ENCODE peak calls at places on chromosome 3, in ten cellular contexts. One of them, this sample, is unnamed.
A peak's percentile ranks its signal among the peaks of the same experiment; 100 is the strongest.

GRCh38 chr3:113623324-113623723 is 73.1 kb downstream of the USF3 start:
- DNase-seq in pancreas: no peak
- DNase-seq in ovary: no peak
- DNase-seq in central memory CD4-positive, alpha-beta T cell: no peak
- DNase-seq in neural crest cell: no peak
- DNase-seq in CD8-positive, alpha-beta memory T cell: no peak
- DNase-seq in glutamatergic neuron: no peak
- DNase-seq in C1 segment of cervical spinal cord: no peak
- DNase-seq in LHCN-M2: no peak
- DNase-seq in NCI-H1930: no peak
- DNase-seq in this sample: no peak

GRCh38 chr3:126494831-126495230 is 19.1 kb upstream of the ZXDC start:
- DNase-seq in C1 segment of cervical spinal cord: no peak
- DNase-seq in NCI-H1930: no peak
- DNase-seq in pancreas: no peak
- DNase-seq in central memory CD4-positive, alpha-beta T cell: no peak
- DNase-seq in glutamatergic neuron: no peak
- DNase-seq in neural crest cell: no peak
- DNase-seq in LHCN-M2: no peak
- DNase-seq in ovary: no peak
- DNase-seq in CD8-positive, alpha-beta memory T cell: no peak
- DNase-seq in this sample: no peak

GRCh38 chr3:150410311-150411105 is 2.4 kb downstream of the TSC22D2 start:
- DNase-seq in LHCN-M2: peak; percentile 58
- DNase-seq in glutamatergic neuron: peak; percentile 45
- DNase-seq in CD8-positive, alpha-beta memory T cell: peak; percentile 21
- DNase-seq in ovary: peak; percentile 43
- DNase-seq in C1 segment of cervical spinal cord: peak; percentile 48
- DNase-seq in central memory CD4-positive, alpha-beta T cell: peak; percentile 25
- DNase-seq in neural crest cell: peak; percentile 3
- DNase-seq in NCI-H1930: no peak
- DNase-seq in pancreas: peak; percentile 88
- DNase-seq in this sample: peak; percentile 43

GRCh38 chr3:109413049-109413448 is 75.7 kb upstream of the DPPA4 start:
- DNase-seq in central memory CD4-positive, alpha-beta T cell: no peak
- DNase-seq in pancreas: no peak
- DNase-seq in CD8-positive, alpha-beta memory T cell: no peak
- DNase-seq in ovary: no peak
- DNase-seq in C1 segment of cervical spinal cord: no peak
- DNase-seq in neural crest cell: no peak
- DNase-seq in LHCN-M2: no peak
- DNase-seq in NCI-H1930: no peak
- DNase-seq in glutamatergic neuron: no peak
- DNase-seq in this sample: peak; percentile 30

GRCh38 chr3:16183601-16184270 is 9.3 kb downstream of the GALNT15 start:
- DNase-seq in NCI-H1930: no peak
- DNase-seq in LHCN-M2: peak; percentile 76
- DNase-seq in ovary: no peak
- DNase-seq in central memory CD4-positive, alpha-beta T cell: no peak
- DNase-seq in pancreas: no peak
- DNase-seq in CD8-positive, alpha-beta memory T cell: no peak
- DNase-seq in neural crest cell: no peak
- DNase-seq in glutamatergic neuron: no peak
- DNase-seq in C1 segment of cervical spinal cord: no peak
- DNase-seq in this sample: peak; percentile 87

GRCh38 chr3:69605849-69606248 is 133.4 kb upstream of the MITF start:
- DNase-seq in pancreas: no peak
- DNase-seq in glutamatergic neuron: no peak
- DNase-seq in neural crest cell: no peak
- DNase-seq in CD8-positive, alpha-beta memory T cell: no peak
- DNase-seq in ovary: no peak
- DNase-seq in central memory CD4-positive, alpha-beta T cell: no peak
- DNase-seq in LHCN-M2: no peak
- DNase-seq in C1 segment of cervical spinal cord: no peak
- DNase-seq in NCI-H1930: no peak
- DNase-seq in this sample: no peak

GRCh38 chr3:177441281-177441812 is 244.1 kb upstream of the TBL1XR1 start:
- DNase-seq in LHCN-M2: no peak
- DNase-seq in ovary: no peak
- DNase-seq in central memory CD4-positive, alpha-beta T cell: no peak
- DNase-seq in glutamatergic neuron: no peak
- DNase-seq in CD8-positive, alpha-beta memory T cell: no peak
- DNase-seq in C1 segment of cervical spinal cord: no peak
- DNase-seq in NCI-H1930: no peak
- DNase-seq in pancreas: no peak
- DNase-seq in neural crest cell: no peak
- DNase-seq in this sample: no peak

GRCh38 chr3:142209655-142210054 is 15.7 kb downstream of the GK5 start:
- DNase-seq in CD8-positive, alpha-beta memory T cell: no peak
- DNase-seq in LHCN-M2: peak; percentile 94
- DNase-seq in C1 segment of cervical spinal cord: no peak
- DNase-seq in ovary: peak; percentile 70
- DNase-seq in glutamatergic neuron: no peak
- DNase-seq in NCI-H1930: no peak
- DNase-seq in central memory CD4-positive, alpha-beta T cell: no peak
- DNase-seq in neural crest cell: no peak
- DNase-seq in pancreas: no peak
- DNase-seq in this sample: peak; percentile 72

GRCh38 chr3:183193762-183194701 is 31.5 kb upstream of the LAMP3 start:
- DNase-seq in LHCN-M2: no peak
- DNase-seq in central memory CD4-positive, alpha-beta T cell: no peak
- DNase-seq in NCI-H1930: peak; percentile 28
- DNase-seq in C1 segment of cervical spinal cord: no peak
- DNase-seq in neural crest cell: no peak
- DNase-seq in glutamatergic neuron: no peak
- DNase-seq in CD8-positive, alpha-beta memory T cell: no peak
- DNase-seq in pancreas: no peak
- DNase-seq in ovary: no peak
- DNase-seq in this sample: no peak

GRCh38 chr3:182725372-182726251 is 67.7 kb upstream of the ATP11B start:
- DNase-seq in neural crest cell: no peak
- DNase-seq in C1 segment of cervical spinal cord: no peak
- DNase-seq in LHCN-M2: peak; percentile 6
- DNase-seq in ovary: no peak
- DNase-seq in CD8-positive, alpha-beta memory T cell: no peak
- DNase-seq in glutamatergic neuron: no peak
- DNase-seq in NCI-H1930: no peak
- DNase-seq in central memory CD4-positive, alpha-beta T cell: no peak
- DNase-seq in pancreas: no peak
- DNase-seq in this sample: no peak

This sample was measured in RPMI7951.